ENCODE peak calls at places on chromosomes 1 and 21, in nine cellular contexts. One of them, this sample, is unnamed.
A peak's percentile ranks its signal among the peaks of the same experiment; 100 is the strongest.

GRCh38 chr1:234699795-234700665 is 90.1 kb upstream of the IRF2BP2 start:
- ATAC-seq in A549: no peak
- ATAC-seq in IMR-90: peak; percentile 86
- ATAC-seq in upper lobe of left lung: peak; percentile 49
- ATAC-seq in body of pancreas: no peak
- ATAC-seq in GM12878: peak; percentile 89
- ATAC-seq in heart left ventricle: no peak
- ATAC-seq in HepG2: peak; percentile 73
- ATAC-seq in gastrocnemius medialis: peak; percentile 71
- ATAC-seq in this sample: no peak

GRCh38 chr1:168312718-168313604 is 32.3 kb downstream of the TBX19 start:
- ATAC-seq in A549: peak; percentile 51
- ATAC-seq in IMR-90: no peak
- ATAC-seq in upper lobe of left lung: peak; percentile 19
- ATAC-seq in body of pancreas: no peak
- ATAC-seq in GM12878: peak; percentile 77
- ATAC-seq in heart left ventricle: no peak
- ATAC-seq in HepG2: no peak
- ATAC-seq in gastrocnemius medialis: no peak
- ATAC-seq in this sample: no peak

GRCh38 chr1:12276225-12276624 is 46.4 kb downstream of the VPS13D start:
- ATAC-seq in A549: peak; percentile 93
- ATAC-seq in IMR-90: peak; percentile 80
- ATAC-seq in upper lobe of left lung: no peak
- ATAC-seq in body of pancreas: peak; percentile 38
- ATAC-seq in GM12878: no peak
- ATAC-seq in heart left ventricle: no peak
- ATAC-seq in HepG2: peak; percentile 66
- ATAC-seq in gastrocnemius medialis: peak; percentile 41
- ATAC-seq in this sample: peak; percentile 61

GRCh38 chr1:21725738-21726392 is 56.7 kb upstream of the RAP1GAP start:
- ATAC-seq in A549: no peak
- ATAC-seq in IMR-90: peak; percentile 77
- ATAC-seq in upper lobe of left lung: no peak
- ATAC-seq in body of pancreas: no peak
- ATAC-seq in GM12878: no peak
- ATAC-seq in heart left ventricle: no peak
- ATAC-seq in HepG2: no peak
- ATAC-seq in gastrocnemius medialis: no peak
- ATAC-seq in this sample: no peak

GRCh38 chr1:207925210-207925609 is 14.3 kb upstream of the CD34 start:
- ATAC-seq in A549: no peak
- ATAC-seq in IMR-90: peak; percentile 49
- ATAC-seq in upper lobe of left lung: peak; percentile 53
- ATAC-seq in body of pancreas: peak; percentile 39
- ATAC-seq in GM12878: no peak
- ATAC-seq in heart left ventricle: peak; percentile 40
- ATAC-seq in HepG2: no peak
- ATAC-seq in gastrocnemius medialis: peak; percentile 81
- ATAC-seq in this sample: peak; percentile 67

GRCh38 chr1:160471253-160471652 is 51.8 kb downstream of the SLAMF6 start:
- ATAC-seq in A549: no peak
- ATAC-seq in IMR-90: no peak
- ATAC-seq in upper lobe of left lung: no peak
- ATAC-seq in body of pancreas: no peak
- ATAC-seq in GM12878: peak; percentile 47
- ATAC-seq in heart left ventricle: no peak
- ATAC-seq in HepG2: no peak
- ATAC-seq in gastrocnemius medialis: no peak
- ATAC-seq in this sample: no peak

GRCh38 chr1:206023682-206024081 is at the start of gene CTSE:
- ATAC-seq in A549: no peak
- ATAC-seq in IMR-90: no peak
- ATAC-seq in upper lobe of left lung: peak; percentile 71
- ATAC-seq in body of pancreas: peak; percentile 57
- ATAC-seq in GM12878: no peak
- ATAC-seq in heart left ventricle: no peak
- ATAC-seq in HepG2: peak; percentile 54
- ATAC-seq in gastrocnemius medialis: no peak
- ATAC-seq in this sample: no peak

GRCh38 chr1:13628711-13629110 is 45.1 kb downstream of the PDPN start:
- ATAC-seq in A549: no peak
- ATAC-seq in IMR-90: no peak
- ATAC-seq in upper lobe of left lung: no peak
- ATAC-seq in body of pancreas: no peak
- ATAC-seq in GM12878: no peak
- ATAC-seq in heart left ventricle: no peak
- ATAC-seq in HepG2: no peak
- ATAC-seq in gastrocnemius medialis: no peak
- ATAC-seq in this sample: no peak

GRCh38 chr21:24046816-24047443 is 1560.4 kb downstream of the MRPL39 start:
- ATAC-seq in A549: no peak
- ATAC-seq in IMR-90: no peak
- ATAC-seq in upper lobe of left lung: no peak
- ATAC-seq in body of pancreas: no peak
- ATAC-seq in GM12878: no peak
- ATAC-seq in heart left ventricle: no peak
- ATAC-seq in HepG2: no peak
- ATAC-seq in gastrocnemius medialis: no peak
- ATAC-seq in this sample: no peak

GRCh38 chr1:8166436-8166835 is 140.3 kb upstream of the ERRFI1 start:
- ATAC-seq in A549: no peak
- ATAC-seq in IMR-90: no peak
- ATAC-seq in upper lobe of left lung: no peak
- ATAC-seq in body of pancreas: no peak
- ATAC-seq in GM12878: no peak
- ATAC-seq in heart left ventricle: no peak
- ATAC-seq in HepG2: no peak
- ATAC-seq in gastrocnemius medialis: peak; percentile 11
- ATAC-seq in this sample: no peak

GRCh38 chr1:150887018-150887417 is at the start of gene CTXND2:
- ATAC-seq in A549: peak; percentile 25
- ATAC-seq in IMR-90: peak; percentile 57
- ATAC-seq in upper lobe of left lung: no peak
- ATAC-seq in body of pancreas: no peak
- ATAC-seq in GM12878: no peak
- ATAC-seq in heart left ventricle: no peak
- ATAC-seq in HepG2: no peak
- ATAC-seq in gastrocnemius medialis: no peak
- ATAC-seq in this sample: no peak

GRCh38 chr1:102861247-102861646 is 247.1 kb downstream of the COL11A1 start:
- ATAC-seq in A549: no peak
- ATAC-seq in IMR-90: peak; percentile 61
- ATAC-seq in upper lobe of left lung: no peak
- ATAC-seq in body of pancreas: no peak
- ATAC-seq in GM12878: no peak
- ATAC-seq in heart left ventricle: no peak
- ATAC-seq in HepG2: no peak
- ATAC-seq in gastrocnemius medialis: no peak
- ATAC-seq in this sample: no peak

GRCh38 chr1:116968724-116969123 is 32.8 kb upstream of the CD101 start:
- ATAC-seq in A549: no peak
- ATAC-seq in IMR-90: no peak
- ATAC-seq in upper lobe of left lung: no peak
- ATAC-seq in body of pancreas: no peak
- ATAC-seq in GM12878: no peak
- ATAC-seq in heart left ventricle: no peak
- ATAC-seq in HepG2: no peak
- ATAC-seq in gastrocnemius medialis: no peak
- ATAC-seq in this sample: no peak

GRCh38 chr1:40244138-40244744 is 3.5 kb upstream of the TMCO2 start:
- ATAC-seq in A549: no peak
- ATAC-seq in IMR-90: no peak
- ATAC-seq in upper lobe of left lung: no peak
- ATAC-seq in body of pancreas: no peak
- ATAC-seq in GM12878: no peak
- ATAC-seq in heart left ventricle: no peak
- ATAC-seq in HepG2: no peak
- ATAC-seq in gastrocnemius medialis: no peak
- ATAC-seq in this sample: no peak

GRCh38 chr1:68384872-68385390 is 64.8 kb downstream of the RPE65 start:
- ATAC-seq in A549: peak; percentile 49
- ATAC-seq in IMR-90: peak; percentile 63
- ATAC-seq in upper lobe of left lung: peak; percentile 61
- ATAC-seq in body of pancreas: no peak
- ATAC-seq in GM12878: no peak
- ATAC-seq in heart left ventricle: peak; percentile 63
- ATAC-seq in HepG2: no peak
- ATAC-seq in gastrocnemius medialis: no peak
- ATAC-seq in this sample: no peak

GRCh38 chr1:154433161-154433681 is 28.1 kb downstream of the IL6R start:
- ATAC-seq in A549: no peak
- ATAC-seq in IMR-90: no peak
- ATAC-seq in upper lobe of left lung: no peak
- ATAC-seq in body of pancreas: no peak
- ATAC-seq in GM12878: no peak
- ATAC-seq in heart left ventricle: no peak
- ATAC-seq in HepG2: no peak
- ATAC-seq in gastrocnemius medialis: peak; percentile 63
- ATAC-seq in this sample: no peak

GRCh38 chr1:50152236-50152635 is 43.5 kb downstream of the ELAVL4 start:
- ATAC-seq in A549: no peak
- ATAC-seq in IMR-90: no peak
- ATAC-seq in upper lobe of left lung: no peak
- ATAC-seq in body of pancreas: no peak
- ATAC-seq in GM12878: no peak
- ATAC-seq in heart left ventricle: no peak
- ATAC-seq in HepG2: no peak
- ATAC-seq in gastrocnemius medialis: no peak
- ATAC-seq in this sample: no peak

DNA sequence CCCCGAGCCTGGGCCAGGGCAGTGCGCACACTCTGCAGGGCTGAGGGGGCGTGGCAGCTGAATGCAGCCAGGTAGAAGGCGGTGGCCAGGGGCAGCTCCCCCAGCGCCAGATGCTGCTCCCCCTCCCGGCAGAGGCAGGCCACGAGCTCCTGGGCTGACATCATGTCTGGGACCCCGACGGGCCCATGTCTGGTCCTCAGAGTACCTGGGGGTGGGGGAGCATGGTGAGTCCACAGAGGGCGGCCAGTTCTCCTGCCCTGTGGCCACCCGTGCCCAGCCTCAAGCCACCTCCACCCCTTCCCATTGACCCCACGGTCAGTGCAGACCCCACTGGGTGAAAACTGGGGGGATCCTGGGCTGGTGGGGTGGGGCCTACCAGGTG is 838 bp downstream of the TTC34 start:
- ATAC-seq in A549: no peak
- ATAC-seq in IMR-90: no peak
- ATAC-seq in upper lobe of left lung: no peak
- ATAC-seq in body of pancreas: no peak
- ATAC-seq in GM12878: no peak
- ATAC-seq in heart left ventricle: no peak
- ATAC-seq in HepG2: no peak
- ATAC-seq in gastrocnemius medialis: no peak
- ATAC-seq in this sample: no peak
- H3K9me3 ChIP-seq in A549: no peaks in the 10 kb centered on the region
- H3K9me3 ChIP-seq in IMR-90: peaks cover 63% of the 10 kb centered on the region
- H3K9me3 ChIP-seq in upper lobe of left lung: no peaks in the 10 kb centered on the region
- H3K9me3 ChIP-seq in body of pancreas: no peaks in the 10 kb centered on the region
- H3K9me3 ChIP-seq in GM12878: no peaks in the 10 kb centered on the region
- H3K9me3 ChIP-seq in heart left ventricle: no peaks in the 10 kb centered on the region
- H3K9me3 ChIP-seq in HepG2: no peaks in the 10 kb centered on the region
- H3K9me3 ChIP-seq in gastrocnemius medialis: no peaks in the 10 kb centered on the region
- H3K9me3 ChIP-seq in this sample: no peaks in the 10 kb centered on the region

DNA sequence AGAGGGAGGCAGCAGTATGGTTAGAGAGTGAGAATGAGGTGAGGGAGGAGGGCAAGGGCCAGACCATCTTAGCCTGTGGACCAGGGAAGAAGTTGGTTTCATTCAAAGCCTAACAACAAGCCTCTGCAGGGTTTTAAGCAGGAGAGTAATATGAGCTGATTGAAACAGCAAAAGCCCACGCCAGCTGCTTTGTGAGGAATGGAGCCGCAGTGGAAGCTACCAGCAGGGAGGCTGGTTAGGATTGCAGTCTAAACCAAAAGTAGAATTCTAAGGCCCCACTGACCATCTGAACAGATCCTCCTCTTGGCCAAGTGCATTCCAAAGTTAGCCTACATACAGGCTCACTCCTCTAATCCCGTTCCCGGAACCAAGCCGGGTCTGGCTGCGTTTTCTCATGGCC is 44.8 kb downstream of the OLFML3 start:
- ATAC-seq in A549: no peak
- ATAC-seq in IMR-90: no peak
- ATAC-seq in upper lobe of left lung: no peak
- ATAC-seq in body of pancreas: no peak
- ATAC-seq in GM12878: no peak
- ATAC-seq in heart left ventricle: no peak
- ATAC-seq in HepG2: no peak
- ATAC-seq in gastrocnemius medialis: peak; percentile 62
- ATAC-seq in this sample: no peak
- H3K4me1 ChIP-seq in A549: no peaks in the 10 kb centered on the region
- H3K4me1 ChIP-seq in IMR-90: peaks cover 2% of the 10 kb centered on the region
- H3K4me1 ChIP-seq in upper lobe of left lung: no peaks in the 10 kb centered on the region
- H3K4me1 ChIP-seq in body of pancreas: no peaks in the 10 kb centered on the region
- H3K4me1 ChIP-seq in GM12878: no peaks in the 10 kb centered on the region
- H3K4me1 ChIP-seq in heart left ventricle: no peaks in the 10 kb centered on the region
- H3K4me1 ChIP-seq in HepG2: peaks cover 14% of the 10 kb centered on the region
- H3K4me1 ChIP-seq in gastrocnemius medialis: peaks cover 45% of the 10 kb centered on the region
- H3K4me1 ChIP-seq in this sample: no peaks in the 10 kb centered on the region

DNA sequence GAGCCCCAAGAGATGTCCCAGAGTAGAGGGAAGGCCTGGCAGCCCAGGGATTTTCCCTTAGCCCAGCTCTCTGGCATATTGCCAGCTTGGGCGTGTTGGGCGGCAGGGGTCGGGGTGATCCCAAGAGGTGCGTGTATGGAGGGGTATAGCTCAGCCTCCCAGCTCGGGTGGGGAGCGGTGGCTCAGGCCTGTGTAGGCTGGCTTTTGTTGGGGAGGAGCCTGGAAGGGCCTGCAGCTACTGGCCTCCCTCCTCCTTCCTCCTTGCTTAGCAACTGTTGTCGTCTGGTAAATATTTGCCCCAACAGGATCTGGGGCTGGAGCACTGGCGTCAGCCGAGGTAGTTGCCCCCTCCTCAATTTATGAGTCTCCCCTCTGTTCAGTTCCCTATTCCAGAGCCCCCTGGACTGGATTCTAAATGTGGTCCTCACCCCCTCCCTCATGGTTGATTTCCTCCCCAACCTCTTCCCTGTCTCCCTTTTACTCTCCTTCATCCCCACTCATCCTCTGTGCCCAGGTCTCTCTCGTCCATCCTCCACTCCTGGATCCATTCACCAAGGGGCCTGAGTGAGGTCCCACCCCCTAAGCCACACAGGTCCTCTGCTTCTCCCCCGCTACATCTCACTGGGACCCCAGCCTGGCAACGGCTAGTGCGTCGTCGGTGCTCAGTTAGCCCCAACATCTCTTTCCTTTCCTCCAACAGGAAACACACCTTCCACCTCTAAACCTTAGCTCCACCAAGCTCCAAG is 10.3 kb upstream of the LMNA start:
- ATAC-seq in A549: peak; percentile 66
- ATAC-seq in IMR-90: peak; percentile 70
- ATAC-seq in upper lobe of left lung: peak; percentile 81
- ATAC-seq in body of pancreas: peak; percentile 49
- ATAC-seq in GM12878: peak; percentile 44
- ATAC-seq in heart left ventricle: peak; percentile 63
- ATAC-seq in HepG2: peak; percentile 49
- ATAC-seq in gastrocnemius medialis: no peak
- ATAC-seq in this sample: peak; percentile 52
- TF ChIP-seq POLR2A in A549: no peak
- TF ChIP-seq POLR2A in IMR-90: peak; percentile 70
- TF ChIP-seq POLR2A in upper lobe of left lung: peak; percentile 24
- TF ChIP-seq POLR2A in body of pancreas: no peak
- TF ChIP-seq POLR2A in GM12878: no peak
- TF ChIP-seq POLR2A in heart left ventricle: no peak
- TF ChIP-seq POLR2A in HepG2: no peak
- TF ChIP-seq POLR2A in gastrocnemius medialis: no peak
- TF ChIP-seq POLR2A in this sample: no peak

GRCh38 chr1:248402748-248403147 is at the start of gene OR2T1:
- ATAC-seq in A549: no peak
- ATAC-seq in IMR-90: no peak
- ATAC-seq in upper lobe of left lung: no peak
- ATAC-seq in body of pancreas: no peak
- ATAC-seq in GM12878: no peak
- ATAC-seq in heart left ventricle: no peak
- ATAC-seq in HepG2: no peak
- ATAC-seq in gastrocnemius medialis: no peak
- ATAC-seq in this sample: no peak
- H3K9me3 ChIP-seq in A549: peaks cover 8% of the 10 kb centered on the region
- H3K9me3 ChIP-seq in IMR-90: peaks cover 15% of the 10 kb centered on the region
- H3K9me3 ChIP-seq in upper lobe of left lung: no peaks in the 10 kb centered on the region
- H3K9me3 ChIP-seq in body of pancreas: no peaks in the 10 kb centered on the region
- H3K9me3 ChIP-seq in GM12878: peaks cover 4% of the 10 kb centered on the region
- H3K9me3 ChIP-seq in heart left ventricle: no peaks in the 10 kb centered on the region
- H3K9me3 ChIP-seq in HepG2: peaks cover 21% of the 10 kb centered on the region
- H3K9me3 ChIP-seq in gastrocnemius medialis: no peaks in the 10 kb centered on the region
- H3K9me3 ChIP-seq in this sample: no peaks in the 10 kb centered on the region

This sample was measured in gastroesophageal sphincter.